ENCODE peak calls at places on chromosome 4, in eight cellular contexts. One of them, this sample, is unnamed.

GRCh38 chr4:89754531-89754930 is 82.4 kb downstream of the SNCA start:
- DNase-seq in hepatocyte: no peak
- DNase-seq in foreskin fibroblast: peak
- DNase-seq in neuronal stem cell: no peak
- DNase-seq in tibial artery: no peak
- DNase-seq in heart right ventricle: no peak
- DNase-seq in AG10803: peak
- DNase-seq in dorsolateral prefrontal cortex: no peak
- DNase-seq in this sample: no peak

GRCh38 chr4:86564795-86565194 is 29.3 kb upstream of the PTPN13 start:
- DNase-seq in hepatocyte: no peak
- DNase-seq in foreskin fibroblast: no peak
- DNase-seq in neuronal stem cell: no peak
- DNase-seq in tibial artery: no peak
- DNase-seq in heart right ventricle: no peak
- DNase-seq in AG10803: peak
- DNase-seq in dorsolateral prefrontal cortex: no peak
- DNase-seq in this sample: no peak

GRCh38 chr4:8439914-8440490 is 521 bp downstream of the ACOX3 start:
- DNase-seq in hepatocyte: no peak
- DNase-seq in foreskin fibroblast: no peak
- DNase-seq in neuronal stem cell: no peak
- DNase-seq in tibial artery: peak
- DNase-seq in heart right ventricle: no peak
- DNase-seq in AG10803: peak
- DNase-seq in dorsolateral prefrontal cortex: no peak
- DNase-seq in this sample: no peak

GRCh38 chr4:87262886-87263285 is 42.5 kb upstream of the KLHL8 start:
- DNase-seq in hepatocyte: no peak
- DNase-seq in foreskin fibroblast: no peak
- DNase-seq in neuronal stem cell: no peak
- DNase-seq in tibial artery: no peak
- DNase-seq in heart right ventricle: no peak
- DNase-seq in AG10803: no peak
- DNase-seq in dorsolateral prefrontal cortex: no peak
- DNase-seq in this sample: no peak

GRCh38 chr4:124940387-124940786 is 227.9 kb upstream of the ANKRD50 start:
- DNase-seq in hepatocyte: no peak
- DNase-seq in foreskin fibroblast: peak
- DNase-seq in neuronal stem cell: no peak
- DNase-seq in tibial artery: no peak
- DNase-seq in heart right ventricle: no peak
- DNase-seq in AG10803: peak
- DNase-seq in dorsolateral prefrontal cortex: no peak
- DNase-seq in this sample: no peak

GRCh38 chr4:186792994-186793393 is 69.3 kb upstream of the FAT1 start:
- DNase-seq in hepatocyte: no peak
- DNase-seq in foreskin fibroblast: peak
- DNase-seq in neuronal stem cell: no peak
- DNase-seq in tibial artery: no peak
- DNase-seq in heart right ventricle: no peak
- DNase-seq in AG10803: peak
- DNase-seq in dorsolateral prefrontal cortex: no peak
- DNase-seq in this sample: no peak

GRCh38 chr4:81404294-81404693 is 67.4 kb downstream of the RASGEF1B start:
- DNase-seq in hepatocyte: no peak
- DNase-seq in foreskin fibroblast: peak
- DNase-seq in neuronal stem cell: no peak
- DNase-seq in tibial artery: no peak
- DNase-seq in heart right ventricle: no peak
- DNase-seq in AG10803: no peak
- DNase-seq in dorsolateral prefrontal cortex: no peak
- DNase-seq in this sample: no peak

GRCh38 chr4:85932371-85933305 is 427.2 kb downstream of the MAPK10 start:
- DNase-seq in hepatocyte: no peak
- DNase-seq in foreskin fibroblast: no peak
- DNase-seq in neuronal stem cell: no peak
- DNase-seq in tibial artery: no peak
- DNase-seq in heart right ventricle: no peak
- DNase-seq in AG10803: peak
- DNase-seq in dorsolateral prefrontal cortex: no peak
- DNase-seq in this sample: no peak

GRCh38 chr4:139734201-139734874 is 68.7 kb downstream of the MGST2 start:
- DNase-seq in hepatocyte: peak
- DNase-seq in foreskin fibroblast: peak
- DNase-seq in neuronal stem cell: no peak
- DNase-seq in tibial artery: peak
- DNase-seq in heart right ventricle: no peak
- DNase-seq in AG10803: peak
- DNase-seq in dorsolateral prefrontal cortex: no peak
- DNase-seq in this sample: no peak

GRCh38 chr4:87543835-87544461 is 14.8 kb upstream of the SPARCL1 start:
- DNase-seq in hepatocyte: peak
- DNase-seq in foreskin fibroblast: peak
- DNase-seq in neuronal stem cell: no peak
- DNase-seq in tibial artery: peak
- DNase-seq in heart right ventricle: no peak
- DNase-seq in AG10803: peak
- DNase-seq in dorsolateral prefrontal cortex: no peak
- DNase-seq in this sample: no peak

GRCh38 chr4:56653461-56654237 is 27.4 kb downstream of the HOPX start:
- DNase-seq in hepatocyte: no peak
- DNase-seq in foreskin fibroblast: no peak
- DNase-seq in neuronal stem cell: no peak
- DNase-seq in tibial artery: no peak
- DNase-seq in heart right ventricle: no peak
- DNase-seq in AG10803: no peak
- DNase-seq in dorsolateral prefrontal cortex: no peak
- DNase-seq in this sample: no peak

GRCh38 chr4:76634239-76634638 is 199.2 kb downstream of the SHROOM3 start:
- DNase-seq in hepatocyte: no peak
- DNase-seq in foreskin fibroblast: peak
- DNase-seq in neuronal stem cell: no peak
- DNase-seq in tibial artery: no peak
- DNase-seq in heart right ventricle: no peak
- DNase-seq in AG10803: peak
- DNase-seq in dorsolateral prefrontal cortex: no peak
- DNase-seq in this sample: no peak

GRCh38 chr4:164169591-164169990 is 584.3 kb upstream of the SMIM31 start:
- DNase-seq in hepatocyte: no peak
- DNase-seq in foreskin fibroblast: no peak
- DNase-seq in neuronal stem cell: no peak
- DNase-seq in tibial artery: no peak
- DNase-seq in heart right ventricle: no peak
- DNase-seq in AG10803: no peak
- DNase-seq in dorsolateral prefrontal cortex: no peak
- DNase-seq in this sample: no peak

GRCh38 chr4:10006604-10007435 is 14.5 kb downstream of the SLC2A9 start:
- DNase-seq in hepatocyte: peak
- DNase-seq in foreskin fibroblast: no peak
- DNase-seq in neuronal stem cell: no peak
- DNase-seq in tibial artery: peak
- DNase-seq in heart right ventricle: no peak
- DNase-seq in AG10803: peak
- DNase-seq in dorsolateral prefrontal cortex: no peak
- DNase-seq in this sample: peak

GRCh38 chr4:80788798-80789197 is 241.7 kb upstream of the BMP3 start:
- DNase-seq in hepatocyte: peak
- DNase-seq in foreskin fibroblast: no peak
- DNase-seq in neuronal stem cell: no peak
- DNase-seq in tibial artery: no peak
- DNase-seq in heart right ventricle: no peak
- DNase-seq in AG10803: no peak
- DNase-seq in dorsolateral prefrontal cortex: no peak
- DNase-seq in this sample: no peak

GRCh38 chr4:36863601-36864000 is 380.9 kb upstream of the NWD2 start:
- DNase-seq in hepatocyte: no peak
- DNase-seq in foreskin fibroblast: no peak
- DNase-seq in neuronal stem cell: no peak
- DNase-seq in tibial artery: no peak
- DNase-seq in heart right ventricle: no peak
- DNase-seq in AG10803: no peak
- DNase-seq in dorsolateral prefrontal cortex: no peak
- DNase-seq in this sample: no peak

GRCh38 chr4:172830295-172830764 is 338.3 kb upstream of the GALNT7 start:
- DNase-seq in hepatocyte: peak
- DNase-seq in foreskin fibroblast: no peak
- DNase-seq in neuronal stem cell: peak
- DNase-seq in tibial artery: no peak
- DNase-seq in heart right ventricle: no peak
- DNase-seq in AG10803: no peak
- DNase-seq in dorsolateral prefrontal cortex: no peak
- DNase-seq in this sample: no peak

GRCh38 chr4:140730108-140730507 is 26.1 kb downstream of the TBC1D9 start:
- DNase-seq in hepatocyte: no peak
- DNase-seq in foreskin fibroblast: no peak
- DNase-seq in neuronal stem cell: no peak
- DNase-seq in tibial artery: no peak
- DNase-seq in heart right ventricle: no peak
- DNase-seq in AG10803: no peak
- DNase-seq in dorsolateral prefrontal cortex: no peak
- DNase-seq in this sample: no peak

GRCh38 chr4:13368262-13368661 is 115.9 kb downstream of the RAB28 start:
- DNase-seq in hepatocyte: no peak
- DNase-seq in foreskin fibroblast: no peak
- DNase-seq in neuronal stem cell: no peak
- DNase-seq in tibial artery: no peak
- DNase-seq in heart right ventricle: no peak
- DNase-seq in AG10803: peak
- DNase-seq in dorsolateral prefrontal cortex: no peak
- DNase-seq in this sample: no peak

GRCh38 chr4:141391293-141391692 is 170.6 kb downstream of the ZNF330 start:
- DNase-seq in hepatocyte: no peak
- DNase-seq in foreskin fibroblast: peak
- DNase-seq in neuronal stem cell: no peak
- DNase-seq in tibial artery: no peak
- DNase-seq in heart right ventricle: no peak
- DNase-seq in AG10803: peak
- DNase-seq in dorsolateral prefrontal cortex: no peak
- DNase-seq in this sample: no peak

GRCh38 chr4:168593399-168593798 is 96.5 kb downstream of the PALLD start:
- DNase-seq in hepatocyte: no peak
- DNase-seq in foreskin fibroblast: no peak
- DNase-seq in neuronal stem cell: no peak
- DNase-seq in tibial artery: no peak
- DNase-seq in heart right ventricle: no peak
- DNase-seq in AG10803: no peak
- DNase-seq in dorsolateral prefrontal cortex: no peak
- DNase-seq in this sample: no peak

GRCh38 chr4:158181906-158182305 is 9.1 kb upstream of the GASK1B start:
- DNase-seq in hepatocyte: no peak
- DNase-seq in foreskin fibroblast: no peak
- DNase-seq in neuronal stem cell: no peak
- DNase-seq in tibial artery: no peak
- DNase-seq in heart right ventricle: no peak
- DNase-seq in AG10803: no peak
- DNase-seq in dorsolateral prefrontal cortex: no peak
- DNase-seq in this sample: no peak

GRCh38 chr4:158176776-158177175 is 4.0 kb upstream of the GASK1B start:
- DNase-seq in hepatocyte: no peak
- DNase-seq in foreskin fibroblast: no peak
- DNase-seq in neuronal stem cell: no peak
- DNase-seq in tibial artery: no peak
- DNase-seq in heart right ventricle: no peak
- DNase-seq in AG10803: no peak
- DNase-seq in dorsolateral prefrontal cortex: no peak
- DNase-seq in this sample: no peak

GRCh38 chr4:158179465-158179864 is 6.6 kb upstream of the GASK1B start:
- DNase-seq in hepatocyte: no peak
- DNase-seq in foreskin fibroblast: no peak
- DNase-seq in neuronal stem cell: no peak
- DNase-seq in tibial artery: no peak
- DNase-seq in heart right ventricle: no peak
- DNase-seq in AG10803: no peak
- DNase-seq in dorsolateral prefrontal cortex: no peak
- DNase-seq in this sample: no peak

GRCh38 chr4:158186815-158187214 is 14.0 kb upstream of the GASK1B start:
- DNase-seq in hepatocyte: no peak
- DNase-seq in foreskin fibroblast: no peak
- DNase-seq in neuronal stem cell: no peak
- DNase-seq in tibial artery: no peak
- DNase-seq in heart right ventricle: no peak
- DNase-seq in AG10803: no peak
- DNase-seq in dorsolateral prefrontal cortex: no peak
- DNase-seq in this sample: no peak

GRCh38 chr4:158182736-158183135 is 9.9 kb upstream of the GASK1B start:
- DNase-seq in hepatocyte: no peak
- DNase-seq in foreskin fibroblast: no peak
- DNase-seq in neuronal stem cell: no peak
- DNase-seq in tibial artery: no peak
- DNase-seq in heart right ventricle: no peak
- DNase-seq in AG10803: peak
- DNase-seq in dorsolateral prefrontal cortex: peak
- DNase-seq in this sample: peak
- H3K4me3 ChIP-seq in hepatocyte: no peak
- H3K4me3 ChIP-seq in foreskin fibroblast: no peak
- H3K4me3 ChIP-seq in neuronal stem cell: peak
- H3K4me3 ChIP-seq in tibial artery: no peak
- H3K4me3 ChIP-seq in heart right ventricle: no peak
- H3K4me3 ChIP-seq in AG10803: peak
- H3K4me3 ChIP-seq in dorsolateral prefrontal cortex: no peak
- H3K4me3 ChIP-seq in this sample: no peak

GRCh38 chr4:145734576-145735329 is 54.8 kb downstream of the C4orf51 start:
- DNase-seq in hepatocyte: peak
- DNase-seq in foreskin fibroblast: peak
- DNase-seq in neuronal stem cell: no peak
- DNase-seq in tibial artery: peak
- DNase-seq in heart right ventricle: no peak
- DNase-seq in AG10803: peak
- DNase-seq in dorsolateral prefrontal cortex: no peak
- DNase-seq in this sample: peak
- H3K4me3 ChIP-seq in hepatocyte: no peak
- H3K4me3 ChIP-seq in foreskin fibroblast: peak
- H3K4me3 ChIP-seq in neuronal stem cell: no peak
- H3K4me3 ChIP-seq in tibial artery: peak
- H3K4me3 ChIP-seq in heart right ventricle: no peak
- H3K4me3 ChIP-seq in AG10803: peak
- H3K4me3 ChIP-seq in dorsolateral prefrontal cortex: no peak
- H3K4me3 ChIP-seq in this sample: no peak

DNA sequence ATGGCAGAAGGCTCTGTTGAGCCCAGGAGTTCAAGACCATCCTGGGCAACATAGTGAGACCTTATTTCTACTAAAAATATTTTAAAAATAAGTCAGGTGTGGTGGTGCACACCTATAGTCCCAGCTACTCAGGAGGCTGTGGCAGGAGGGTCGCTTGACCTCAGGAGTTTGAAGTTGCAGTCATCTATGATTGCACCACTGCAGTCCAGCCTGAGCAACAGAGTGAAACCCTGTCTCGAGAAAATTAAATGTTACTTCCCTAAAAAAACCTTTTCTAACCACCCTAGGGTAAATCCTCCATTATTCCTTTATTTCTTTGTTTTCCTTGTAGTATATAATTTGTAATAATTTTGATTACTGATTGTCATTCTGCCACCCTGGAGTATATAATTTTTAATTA is 7.9 kb downstream of the FAM200B start:
- DNase-seq in hepatocyte: no peak
- DNase-seq in foreskin fibroblast: no peak
- DNase-seq in neuronal stem cell: no peak
- DNase-seq in tibial artery: no peak
- DNase-seq in heart right ventricle: no peak
- DNase-seq in AG10803: no peak
- DNase-seq in dorsolateral prefrontal cortex: no peak
- DNase-seq in this sample: no peak
- H3K4me3 ChIP-seq in hepatocyte: no peak
- H3K4me3 ChIP-seq in foreskin fibroblast: no peak
- H3K4me3 ChIP-seq in neuronal stem cell: no peak
- H3K4me3 ChIP-seq in tibial artery: no peak
- H3K4me3 ChIP-seq in heart right ventricle: no peak
- H3K4me3 ChIP-seq in AG10803: no peak
- H3K4me3 ChIP-seq in dorsolateral prefrontal cortex: no peak
- H3K4me3 ChIP-seq in this sample: no peak

GRCh38 chr4:150679018-150679766 is 97.2 kb downstream of the MAB21L2 start:
- DNase-seq in hepatocyte: no peak
- DNase-seq in foreskin fibroblast: no peak
- DNase-seq in neuronal stem cell: no peak
- DNase-seq in tibial artery: no peak
- DNase-seq in heart right ventricle: no peak
- DNase-seq in AG10803: no peak
- DNase-seq in dorsolateral prefrontal cortex: no peak
- DNase-seq in this sample: no peak
- H3K4me3 ChIP-seq in hepatocyte: no peak
- H3K4me3 ChIP-seq in foreskin fibroblast: peak
- H3K4me3 ChIP-seq in neuronal stem cell: no peak
- H3K4me3 ChIP-seq in tibial artery: no peak
- H3K4me3 ChIP-seq in heart right ventricle: no peak
- H3K4me3 ChIP-seq in AG10803: peak
- H3K4me3 ChIP-seq in dorsolateral prefrontal cortex: peak
- H3K4me3 ChIP-seq in this sample: no peak

This sample was measured in aorta.